ENCODE peak calls at places on chromosomes 5 and 9, in four cellular contexts. B, Y, A and G are unnamed samples.

GRCh38 chr9:22112870-22113846 is 104.1 kb upstream of the CDKN2B start:
- DNase-seq in A (no peak), B (no peak), Y (no peak), G (no peak)

GRCh38 chr5:15103864-15104263 is 232.3 kb upstream of the ANKH start:
- DNase-seq in A (no peak), Y (no peak), B (no peak), G (no peak)

GRCh38 chr5:33297760-33298216 is 143.0 kb upstream of the TARS1 start:
- DNase-seq in Y (no peak), B (no peak), A (no peak), G (no peak)

GRCh38 chr5:169970911-169971436 is 9.3 kb downstream of the INSYN2B start:
- DNase-seq in B (no peak), A (no peak), Y (no peak), G (no peak)

GRCh38 chr9:124781967-124782660 is 5.2 kb downstream of the OLFML2A start:
- DNase-seq in B (no peak), Y (no peak), A (no peak), G (peak)

GRCh38 chr5:96198673-96199072 is 234.4 kb downstream of the PCSK1 start:
- DNase-seq in B (no peak), Y (no peak), A (no peak), G (no peak)

GRCh38 chr5:10573487-10574145 is 9.7 kb downstream of the ANKRD33B start:
- DNase-seq in Y (no peak), A (peak), B (no peak), G (no peak)

GRCh38 chr5:81854485-81854884 is 103.6 kb upstream of the SSBP2 start:
- DNase-seq in A (peak), B (no peak), Y (no peak), G (no peak)